ENCODE peak calls at places on chromosomes 12 and 14, in four cellular contexts. F is EL; S is stimulated activated CD8-positive, alpha-beta memory T cell treated with anti-CD3 and anti-CD28 coated beads, Interleukin-7, amount 100 ng/mL, for 1 hour; L is CD8-positive, alpha-beta T cell. P is an unnamed sample.

GRCh38 chr14:30906752-30907658 is 32.6 kb downstream of the COCH start:
- DNase-seq in F (peak; percentile 8), L (no peak), S (no peak), P (no peak)

GRCh38 chr12:54411398-54412241 is 7.4 kb downstream of the ITGA5 start:
- DNase-seq in S (no peak), L (no peak), F (peak; percentile 99), P (no peak)

GRCh38 chr14:33414041-33414440 is 475.4 kb downstream of the NPAS3 start:
- DNase-seq in F (no peak), S (no peak), L (no peak), P (no peak)

GRCh38 chr12:13124661-13125505 is 21.4 kb upstream of the GSG1 start:
- DNase-seq in L (no peak), F (peak; percentile 87), S (no peak), P (no peak)

GRCh38 chr14:34684578-34684977 is 29.8 kb downstream of the CFL2 start:
- DNase-seq in F (no peak), S (no peak), L (no peak), P (no peak)

GRCh38 chr14:38758661-38759060 is 344.4 kb downstream of the SEC23A start:
- DNase-seq in F (no peak), L (no peak), S (no peak), P (no peak)

GRCh38 chr12:121926874-121927706 is 8.7 kb downstream of the CFAP251 start:
- DNase-seq in S (no peak), L (no peak), F (no peak), P (no peak)

GRCh38 chr12:80068173-80068572 is 31.2 kb upstream of the OTOGL start:
- DNase-seq in S (no peak), L (no peak), F (no peak), P (no peak)

GRCh38 chr14:81062816-81063215 is 107.4 kb downstream of the TSHR start:
- DNase-seq in F (peak; percentile 3), L (no peak), S (no peak), P (no peak)

GRCh38 chr12:6703631-6704030 is 3.0 kb upstream of the PIANP start:
- DNase-seq in L (no peak), F (no peak), S (no peak), P (no peak)

GRCh38 chr12:67222302-67222701 is 46.9 kb upstream of the CAND1 start:
- DNase-seq in F (peak; percentile 15), L (no peak), S (no peak), P (no peak)

GRCh38 chr12:113462117-113462774 is 9.4 kb downstream of the LHX5 start:
- DNase-seq in L (peak; percentile 62), F (peak; percentile 79), S (no peak), P (peak; percentile 7)

GRCh38 chr12:112261559-112261958 is 120.7 kb downstream of the HECTD4 start:
- DNase-seq in F (no peak), L (no peak), S (no peak), P (no peak)

GRCh38 chr12:124390442-124391116 is 95.7 kb downstream of the RFLNA start:
- DNase-seq in S (no peak), F (peak; percentile 88), L (no peak), P (no peak)

GRCh38 chr12:131368073-131369071 is 342.5 kb upstream of the SFSWAP start:
- DNase-seq in F (no peak), S (no peak), L (no peak), P (no peak)

GRCh38 chr14:106013879-106014376 is 487.5 kb downstream of the TMEM121 start:
- DNase-seq in S (no peak), L (no peak), F (no peak), P (no peak)

GRCh38 chr12:123910057-123910456 is 62.6 kb downstream of the CCDC92 start:
- DNase-seq in S (no peak), L (no peak), F (no peak), P (no peak)

GRCh38 chr12:78057075-78057474 is 226.4 kb downstream of the NAV3 start:
- DNase-seq in S (no peak), L (no peak), F (no peak), P (no peak)

GRCh38 chr14:99410019-99410418 is 70.6 kb downstream of the SETD3 start:
- DNase-seq in L (no peak), S (no peak), F (no peak), P (no peak)

GRCh38 chr14:53946404-53947400 is 9.9 kb downstream of the BMP4 start:
- DNase-seq in L (no peak), F (no peak), S (no peak), P (no peak)

GRCh38 chr12:89817501-89818226 is 109.0 kb upstream of the ATP2B1 start:
- DNase-seq in L (no peak), F (no peak), S (no peak), P (no peak)

GRCh38 chr12:113392988-113393579 is 10.6 kb downstream of the SDS start:
- DNase-seq in F (no peak), S (no peak), L (no peak), P (no peak)

GRCh38 chr14:68952544-68953535 is 26.3 kb downstream of the ACTN1 start:
- DNase-seq in F (peak; percentile 84), S (no peak), L (no peak), P (no peak)

GRCh38 chr12:120625557-120626419 is 14.6 kb upstream of the CABP1 start:
- DNase-seq in F (no peak), S (no peak), L (no peak), P (no peak)

GRCh38 chr12:6042447-6042846 is 82.0 kb downstream of the VWF start:
- DNase-seq in F (no peak), L (no peak), S (no peak), P (no peak)

GRCh38 chr12:75561921-75562320 is 50.5 kb upstream of the KRR1 start:
- DNase-seq in L (no peak), F (no peak), S (no peak), P (no peak)

GRCh38 chr12:50725011-50725899 is 38.6 kb upstream of the ATF1 start:
- DNase-seq in S (no peak), F (peak; percentile 14), L (no peak), P (no peak)

GRCh38 chr14:79177106-79177505 is 1006.9 kb downstream of the NRXN3 start:
- DNase-seq in S (no peak), F (no peak), L (no peak), P (no peak)

GRCh38 chr12:108696111-108696995 is 35.0 kb downstream of the CORO1C start:
- DNase-seq in F (peak; percentile 89), S (no peak), L (no peak), P (no peak)

P was measured in stimulated activated CD4-positive, alpha-beta T cell treated with anti-CD3 and anti-CD28 coated beads, TNF-alpha, amount 100 ng/mL, for 1 hour.